ENCODE peak calls at places on chromosomes 11 and 22, in six cellular contexts. K is GM10248, Y is HFF-Myc, G is cardiac fibroblast, V is fibroblast of lung, W is foreskin fibroblast. C is an unnamed sample.

GRCh38 chr11:78630561-78631303 is 56.1 kb upstream of the NARS2 start:
- DNase-seq in K (no peak), Y (no peak), G (no peak), V (no peak), W (no peak), C (no peak)

GRCh38 chr11:5992150-5992549 is 5.4 kb upstream of the OR52L1 start:
- DNase-seq in K (no peak), Y (no peak), G (no peak), V (no peak), W (no peak), C (no peak)

GRCh38 chr11:75142714-75143419 is 8.0 kb upstream of the SLCO2B1 start:
- DNase-seq in K (peak), Y (peak), G (peak), V (peak), W (peak), C (peak)

GRCh38 chr22:39292002-39292401 is 27.4 kb downstream of the RPL3 start:
- DNase-seq in K (no peak), Y (no peak), G (no peak), V (no peak), W (no peak), C (no peak)

GRCh38 chr11:45852018-45852711 is 4.9 kb downstream of the CRY2 start:
- DNase-seq in K (no peak), Y (no peak), G (no peak), V (no peak), W (no peak), C (no peak)

GRCh38 chr11:64803163-64803845 is at the start of gene MAP4K2:
- DNase-seq in K (peak), Y (peak), G (peak), V (peak), W (peak), C (peak)

GRCh38 chr11:66877585-66877984 is 20.7 kb downstream of the LRFN4 start:
- DNase-seq in K (no peak), Y (no peak), G (peak), V (peak), W (no peak), C (no peak)

GRCh38 chr22:42978453-42979103 is 36.4 kb downstream of the PACSIN2 start:
- DNase-seq in K (no peak), Y (no peak), G (peak), V (no peak), W (peak), C (no peak)

GRCh38 chr11:44780940-44781631 is 54.3 kb downstream of the TSPAN18 start:
- DNase-seq in K (no peak), Y (no peak), G (peak), V (peak), W (no peak), C (no peak)

GRCh38 chr11:113106507-113106906 is 145.3 kb downstream of the NCAM1 start:
- DNase-seq in K (no peak), Y (peak), G (peak), V (peak), W (peak), C (no peak)

GRCh38 chr11:3213659-3214419 is 4.8 kb downstream of the MRGPRG start:
- DNase-seq in K (no peak), Y (no peak), G (no peak), V (no peak), W (no peak), C (no peak)

GRCh38 chr11:69353696-69354544 is 60.0 kb downstream of the MYEOV start:
- DNase-seq in K (no peak), Y (no peak), G (no peak), V (no peak), W (no peak), C (no peak)

GRCh38 chr11:2591805-2592204 is 108.0 kb downstream of the KCNQ1OT1 start:
- DNase-seq in K (peak), Y (no peak), G (no peak), V (no peak), W (no peak), C (no peak)

GRCh38 chr11:126963115-126963514 is 37.5 kb downstream of the KIRREL3 start:
- DNase-seq in K (no peak), Y (no peak), G (no peak), V (no peak), W (no peak), C (no peak)

GRCh38 chr22:31378123-31378522 is 21.3 kb upstream of the DRG1 start:
- DNase-seq in K (no peak), Y (no peak), G (peak), V (peak), W (peak), C (no peak)

GRCh38 chr22:32080904-32081303 is 37.8 kb downstream of the SLC5A1 start:
- DNase-seq in K (peak), Y (peak), G (peak), V (peak), W (peak), C (peak)

GRCh38 chr11:91972665-91973266 is 251.9 kb upstream of the FAT3 start:
- DNase-seq in K (no peak), Y (no peak), G (no peak), V (no peak), W (no peak), C (no peak)

GRCh38 chr22:25068701-25069100 is 116.2 kb downstream of the KIAA1671 start:
- DNase-seq in K (no peak), Y (no peak), G (no peak), V (no peak), W (no peak), C (no peak)

GRCh38 chr11:14015711-14016110 is 53.2 kb downstream of the SPON1 start:
- DNase-seq in K (no peak), Y (no peak), G (peak), V (peak), W (peak), C (no peak)

GRCh38 chr22:21921729-21922128 is 30.9 kb downstream of the PPM1F start:
- DNase-seq in K (no peak), Y (no peak), G (no peak), V (no peak), W (peak), C (no peak)

GRCh38 chr11:108278546-108278945 is 55.7 kb downstream of the ATM start:
- DNase-seq in K (no peak), Y (no peak), G (peak), V (peak), W (peak), C (no peak)

GRCh38 chr11:36412781-36413383 is 97.2 kb downstream of the TRAF6 start:
- DNase-seq in K (no peak), Y (no peak), G (no peak), V (peak), W (peak), C (no peak)

GRCh38 chr22:36326178-36327161 is 61.3 kb downstream of the MYH9 start:
- DNase-seq in K (no peak), Y (no peak), G (no peak), V (no peak), W (no peak), C (no peak)
- TF ChIP-seq CTCF in K (no peak), Y (no peak), G (no peak), V (no peak), W (no peak), C (no peak)

DNA sequence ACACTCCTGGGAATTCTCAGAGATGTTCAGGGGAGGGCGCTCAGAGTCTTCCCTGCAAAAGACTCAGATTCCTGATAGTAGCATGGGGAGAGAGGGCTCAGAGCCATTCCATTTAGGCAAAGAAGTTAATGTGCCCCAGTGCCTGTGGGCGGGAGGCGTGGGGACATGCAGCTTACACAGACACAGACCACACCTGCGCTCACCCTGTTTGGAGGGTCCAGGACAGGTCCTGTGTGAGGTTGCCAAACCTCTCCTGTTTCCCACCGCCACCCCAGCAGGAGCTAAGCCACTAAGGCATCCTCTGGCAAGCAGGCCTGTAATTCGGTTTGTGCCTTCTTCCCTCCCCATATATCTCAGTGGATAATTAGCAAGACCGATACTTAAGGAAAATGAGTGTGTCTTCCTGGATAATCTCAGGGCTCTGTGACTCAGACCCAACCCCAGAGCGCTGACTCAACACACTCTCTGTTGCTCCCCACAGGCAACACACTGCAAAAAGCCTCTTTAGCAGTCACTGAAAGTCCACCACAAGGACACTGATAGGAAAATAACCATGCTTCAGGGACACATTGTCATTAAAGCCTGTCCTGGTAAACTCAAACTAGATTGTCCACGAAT is 118.9 kb upstream of the LMO1 start:
- DNase-seq in K (no peak), Y (no peak), G (peak), V (peak), W (peak), C (no peak)
- TF ChIP-seq CTCF in K (no peak), Y (no peak), G (no peak), V (no peak), W (no peak), C (no peak)

DNA sequence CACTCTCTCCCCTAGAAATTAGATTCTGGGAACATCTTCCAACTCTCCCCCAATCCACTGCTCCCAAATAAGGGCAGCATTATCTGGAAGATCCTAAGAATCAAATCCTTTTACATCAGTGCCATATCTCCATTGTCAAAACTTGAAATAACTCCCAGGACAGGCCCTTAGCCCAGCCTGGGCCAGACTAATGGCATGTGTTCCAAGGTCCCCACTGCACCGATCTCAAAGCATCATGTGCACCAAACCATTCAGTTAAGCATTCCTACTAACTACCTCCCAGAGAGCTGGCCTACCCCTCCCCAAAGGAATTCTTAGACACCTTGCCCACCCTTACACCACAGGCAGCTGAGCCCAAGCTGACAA is 44.2 kb upstream of the POU2AF1 start:
- DNase-seq in K (no peak), Y (no peak), G (no peak), V (no peak), W (no peak), C (no peak)
- TF ChIP-seq CTCF in K (no peak), Y (no peak), G (no peak), V (no peak), W (no peak), C (no peak)

GRCh38 chr11:110091995-110092576 is 1.1 kb upstream of the ZC3H12C start:
- DNase-seq in K (no peak), Y (no peak), G (no peak), V (peak), W (peak), C (no peak)
- TF ChIP-seq CTCF in K (no peak), Y (no peak), G (no peak), V (no peak), W (no peak), C (no peak)

GRCh38 chr22:48569476-48570233 is 1258.0 kb downstream of the BRD1 start:
- DNase-seq in K (no peak), Y (no peak), G (no peak), V (no peak), W (no peak), C (no peak)

GRCh38 chr22:48570912-48571311 is 1256.8 kb downstream of the BRD1 start:
- DNase-seq in K (no peak), Y (no peak), G (no peak), V (no peak), W (no peak), C (no peak)

GRCh38 chr22:48566741-48567140 is 1260.9 kb downstream of the BRD1 start:
- DNase-seq in K (no peak), Y (no peak), G (no peak), V (no peak), W (no peak), C (no peak)

GRCh38 chr22:48567213-48567975 is 1260.3 kb downstream of the BRD1 start:
- DNase-seq in K (no peak), Y (no peak), G (no peak), V (no peak), W (no peak), C (no peak)

GRCh38 chr22:48568736-48569330 is 1258.8 kb downstream of the BRD1 start:
- DNase-seq in K (no peak), Y (no peak), G (no peak), V (no peak), W (no peak), C (no peak)
- TF ChIP-seq CTCF in K (no peak), Y (no peak), G (no peak), V (no peak), W (no peak), C (no peak)

GRCh38 chr11:117316197-117316961 is at the start of gene BACE1:
- DNase-seq in K (no peak), Y (peak), G (peak), V (peak), W (peak), C (peak)
- TF ChIP-seq CTCF in K (no peak), Y (peak), G (peak), V (peak), W (peak), C (no peak)

GRCh38 chr11:58919980-58920379 is 19.3 kb upstream of the GLYATL1 start:
- DNase-seq in K (no peak), Y (no peak), G (no peak), V (no peak), W (no peak), C (no peak)
- TF ChIP-seq CTCF in K (no peak), Y (no peak), G (no peak), V (no peak), W (no peak), C (no peak)

DNA sequence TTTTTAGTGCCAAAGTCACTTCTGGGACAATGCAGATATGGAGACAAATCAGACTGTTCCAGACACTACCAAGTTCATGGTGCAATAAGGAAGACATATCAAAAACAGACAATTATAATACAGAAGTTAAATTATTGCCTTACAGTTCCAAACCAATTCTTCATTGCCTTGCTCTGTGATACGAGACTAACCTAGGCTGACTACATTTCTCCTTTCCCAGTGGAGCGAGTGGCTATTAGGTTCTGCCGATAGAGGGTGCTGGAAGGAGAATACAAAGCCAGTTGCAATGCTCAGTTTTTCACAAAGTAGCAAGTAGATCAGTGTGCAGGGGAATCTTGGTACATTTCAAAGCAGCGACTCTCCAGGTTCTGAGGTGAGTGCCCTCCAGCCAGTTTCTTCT is 67.8 kb downstream of the FAM168A start:
- DNase-seq in K (no peak), Y (no peak), G (no peak), V (no peak), W (no peak), C (peak)
- TF ChIP-seq CTCF in K (no peak), Y (peak), G (peak), V (peak), W (peak), C (peak)

C was measured in endothelial cell.